ENCODE peak calls at places on chromosomes 6 and 20, in eight cellular contexts. C is IMR-90; U is stromal cell of bone marrow; H is Daoy; I is endothelial cell; Y is astrocyte of the cerebellum; P is activated CD4-positive, alpha-beta T cell treated with anti-CD3 and anti-CD28 coated beads, Interleukin-2, amount 10 ng/mL, durations not matched to agents 7 days and 5 days; V is activated effector memory CD4-positive, alpha-beta T cell treated with Interleukin-2 at 50 U/mL for 16 hours. K is an unnamed sample.

GRCh38 chr6:3210024-3210610 is 17.3 kb downstream of the TUBB2B start:
- DNase-seq in C (peak), U (no peak), H (no peak), I (no peak), Y (no peak), P (no peak), V (no peak), K (no peak)

GRCh38 chr6:14212020-14212419 is 94.4 kb downstream of the CD83 start:
- DNase-seq in C (no peak), U (no peak), H (no peak), I (no peak), Y (no peak), P (no peak), V (no peak), K (no peak)

GRCh38 chr20:60453847-60454246 is 495.6 kb downstream of the CDH26 start:
- DNase-seq in C (no peak), U (no peak), H (peak), I (peak), Y (no peak), P (no peak), V (no peak), K (no peak)

GRCh38 chr6:57275384-57275783 is 42.0 kb upstream of the PRIM2 start:
- DNase-seq in C (no peak), U (no peak), H (no peak), I (no peak), Y (no peak), P (no peak), V (no peak), K (no peak)

GRCh38 chr6:5984150-5985089 is 22.3 kb downstream of the NRN1 start:
- DNase-seq in C (no peak), U (no peak), H (no peak), I (no peak), Y (no peak), P (peak), V (no peak), K (no peak)

GRCh38 chr20:13458860-13459451 is 179.8 kb downstream of the TASP1 start:
- DNase-seq in C (peak), U (peak), H (peak), I (peak), Y (peak), P (peak), V (no peak), K (peak)

GRCh38 chr20:53539516-53539915 is 54.1 kb downstream of the ZNF217 start:
- DNase-seq in C (no peak), U (no peak), H (peak), I (no peak), Y (no peak), P (no peak), V (no peak), K (no peak)

GRCh38 chr20:39829713-39830112 is 859.3 kb downstream of the MAFB start:
- DNase-seq in C (no peak), U (no peak), H (no peak), I (no peak), Y (no peak), P (no peak), V (no peak), K (no peak)